ENCODE peak calls at places on chromosomes 2 and 18, in seven cellular contexts. G is ovary; P is psoas muscle; M is MM.1S; U is cardiac muscle cell; E is mucosa of descending colon; T is CD8-positive, alpha-beta T cell. H is an unnamed sample. For H3K9me3, the result is how much of the 10 kb centered on the place peaks cover.

GRCh38 chr2:201831469-201831868 is 25.1 kb downstream of the CDK15 start:
- DNase-seq in M (no peak), G (no peak), P (no peak), U (no peak), E (no peak), T (no peak), H (no peak)

GRCh38 chr2:217035967-217036366 is 176.1 kb upstream of the TNP1 start:
- DNase-seq in G (peak), M (no peak), T (no peak), P (peak), U (no peak), E (no peak), H (no peak)

GRCh38 chr2:205040323-205040722 is 495.0 kb downstream of the PARD3B start:
- DNase-seq in U (no peak), M (no peak), G (no peak), T (no peak), P (no peak), E (no peak), H (no peak)

GRCh38 chr2:215684448-215685217 is 248.8 kb upstream of the FN1 start:
- DNase-seq in M (no peak), T (no peak), G (no peak), E (no peak), U (no peak), P (no peak), H (no peak)

GRCh38 chr2:11863513-11864328 is 117.3 kb downstream of the LPIN1 start:
- DNase-seq in U (peak), P (peak), G (peak), T (peak), M (peak), E (peak), H (peak)

GRCh38 chr2:235054919-235055318 is 103.1 kb downstream of the SH3BP4 start:
- DNase-seq in E (no peak), U (no peak), G (no peak), T (no peak), M (no peak), P (no peak), H (no peak)

GRCh38 chr2:28445448-28446258 is 50.2 kb upstream of the PLB1 start:
- DNase-seq in U (no peak), T (no peak), E (no peak), M (no peak), G (no peak), P (no peak), H (no peak)

GRCh38 chr18:75170916-75171315 is 38.0 kb downstream of the PTGR3 start:
- DNase-seq in T (no peak), G (no peak), M (no peak), U (no peak), P (no peak), E (no peak), H (no peak)

GRCh38 chr2:29033172-29033571 is 41.2 kb downstream of the PCARE start:
- DNase-seq in M (no peak), P (peak), E (no peak), G (no peak), T (no peak), U (no peak), H (no peak)

GRCh38 chr2:41829011-41829500 is 218.8 kb upstream of the PKDCC start:
- DNase-seq in G (no peak), P (no peak), T (no peak), M (peak), U (no peak), E (no peak), H (no peak)

GRCh38 chr2:88729061-88729745 is 37.7 kb downstream of the RPIA start:
- DNase-seq in U (no peak), E (no peak), P (no peak), M (no peak), G (no peak), T (no peak), H (no peak)

GRCh38 chr2:106127282-106127771 is 66.8 kb downstream of the UXS1 start:
- DNase-seq in U (no peak), T (no peak), E (no peak), P (no peak), M (no peak), G (no peak), H (no peak)

GRCh38 chr18:24631238-24632025 is 171.0 kb downstream of the HRH4 start:
- DNase-seq in T (no peak), G (no peak), M (no peak), E (no peak), U (no peak), P (no peak), H (no peak)

GRCh38 chr2:36568533-36569246 is 29.3 kb downstream of the FEZ2 start:
- DNase-seq in T (no peak), M (no peak), U (no peak), P (no peak), G (no peak), E (no peak), H (no peak)

GRCh38 chr18:2656237-2657042 is 914 bp downstream of the SMCHD1 start:
- DNase-seq in T (peak), G (peak), P (peak), E (peak), U (peak), M (peak), H (peak)

GRCh38 chr18:59697236-59697932 is at the start of gene CCBE1:
- DNase-seq in E (peak), G (peak), M (no peak), U (peak), P (peak), T (no peak), H (no peak)

GRCh38 chr2:231909631-231910030 is 16.6 kb downstream of the NPPC start:
- DNase-seq in T (no peak), P (no peak), U (no peak), E (no peak), G (no peak), M (no peak), H (no peak)

GRCh38 chr2:176931588-176932563 is 280.7 kb upstream of the HNRNPA3 start:
- DNase-seq in M (peak), U (no peak), E (no peak), T (peak), P (no peak), G (no peak), H (no peak)

GRCh38 chr2:70085711-70086277 is 1.5 kb upstream of the PCBP1 start:
- DNase-seq in T (no peak), M (peak), P (no peak), G (no peak), E (no peak), U (no peak), H (peak)

GRCh38 chr2:55014962-55015939 is 35.0 kb downstream of the RTN4 start:
- DNase-seq in T (peak), U (peak), P (no peak), E (no peak), M (peak), G (no peak), H (no peak)

GRCh38 chr2:17709897-17710296 is 43.7 kb downstream of the SMC6 start:
- DNase-seq in P (no peak), E (no peak), T (no peak), U (no peak), G (no peak), M (no peak), H (no peak)

GRCh38 chr2:150467641-150467963 is 19.9 kb downstream of the RND3 start:
- DNase-seq in T (no peak), P (no peak), M (no peak), U (no peak), E (no peak), G (no peak), H (no peak)

GRCh38 chr2:67156796-67157195 is 240.3 kb upstream of the ETAA1 start:
- DNase-seq in G (no peak), T (no peak), E (no peak), P (no peak), U (no peak), M (no peak), H (no peak)

GRCh38 chr2:67158718-67159117 is 238.4 kb upstream of the ETAA1 start:
- DNase-seq in G (no peak), T (no peak), U (no peak), M (no peak), E (no peak), P (no peak), H (no peak)

GRCh38 chr2:67165141-67165990 is 231.8 kb upstream of the ETAA1 start:
- DNase-seq in G (no peak), E (no peak), U (no peak), M (no peak), P (no peak), T (no peak), H (no peak)

GRCh38 chr2:67159929-67160328 is 237.2 kb upstream of the ETAA1 start:
- DNase-seq in M (no peak), U (no peak), T (no peak), G (no peak), E (no peak), P (no peak), H (no peak)
- H3K9me3 ChIP-seq in M (under half), U (under half), T (under half), G (under half), E (under half), P (under half), H (under half)

DNA sequence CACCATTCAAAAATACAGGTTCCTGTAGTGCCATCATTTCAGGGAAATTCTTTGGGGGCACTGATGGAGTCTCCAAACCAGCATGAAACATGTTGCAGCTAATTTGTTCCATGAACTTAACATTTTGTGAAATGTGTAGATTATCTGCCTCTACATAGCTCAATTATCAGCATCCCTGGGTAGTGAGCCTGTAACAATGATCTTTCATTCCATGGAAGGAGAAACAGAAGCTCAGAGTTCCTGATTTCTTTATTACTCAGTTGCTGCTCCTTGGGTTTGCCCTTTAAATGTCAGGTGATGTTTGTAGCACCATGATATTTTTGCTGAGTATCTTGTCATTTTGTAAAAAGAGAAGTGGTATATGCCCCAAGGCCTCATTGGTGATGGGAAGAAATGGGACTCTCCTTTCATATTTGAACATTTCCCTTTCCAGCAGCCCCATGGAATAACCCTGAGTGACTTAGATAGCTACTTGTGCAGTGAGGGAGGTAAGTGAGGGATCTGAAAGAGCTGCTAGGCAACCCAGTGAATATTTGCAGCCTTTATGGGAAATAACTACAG is 146.9 kb downstream of the CERS6 start:
- DNase-seq in T (no peak), M (no peak), G (no peak), U (no peak), E (no peak), P (no peak), H (no peak)
- H3K9me3 ChIP-seq in T (under half), M (under half), G (under half), U (under half), E (under half), P (under half), H (under half)

GRCh38 chr2:239466755-239467271 is 66.0 kb upstream of the HDAC4 start:
- DNase-seq in P (no peak), G (no peak), E (no peak), T (no peak), U (no peak), M (no peak), H (no peak)
- H3K9me3 ChIP-seq in P (under half), G (under half), E (under half), T (under half), U (under half), M (under half), H (under half)

DNA sequence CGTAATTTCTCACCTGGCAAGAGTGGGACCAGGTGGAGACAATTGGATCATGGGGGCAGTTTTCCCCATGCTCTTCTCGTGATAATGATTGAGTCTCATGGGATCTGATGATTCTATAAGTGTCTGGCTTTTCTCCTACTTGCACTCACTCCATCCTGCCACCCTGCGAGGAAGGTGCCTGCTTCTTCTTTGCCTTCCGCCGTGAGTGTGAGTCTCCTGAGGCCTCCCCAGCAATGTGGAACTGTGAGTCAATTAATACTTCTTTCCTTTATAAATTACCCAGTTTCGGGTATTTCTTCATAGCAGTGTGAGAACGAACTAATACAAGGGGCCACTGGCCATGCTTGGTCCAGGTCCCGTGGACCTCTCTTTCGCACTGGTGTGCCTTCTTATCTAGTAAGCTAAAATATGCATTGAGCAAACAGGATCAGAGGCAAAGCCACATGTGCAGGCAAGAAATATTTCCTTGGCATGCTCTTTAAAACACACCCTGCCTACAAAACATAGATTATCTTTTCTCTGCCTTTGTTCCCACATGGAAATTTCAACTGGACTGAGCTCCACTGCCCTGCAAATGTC is 821.1 kb downstream of the TRIB2 start:
- DNase-seq in M (no peak), G (no peak), P (no peak), E (no peak), U (no peak), T (no peak), H (no peak)
- H3K9me3 ChIP-seq in M (under half), G (under half), P (under half), E (under half), U (under half), T (under half), H (under half)

DNA sequence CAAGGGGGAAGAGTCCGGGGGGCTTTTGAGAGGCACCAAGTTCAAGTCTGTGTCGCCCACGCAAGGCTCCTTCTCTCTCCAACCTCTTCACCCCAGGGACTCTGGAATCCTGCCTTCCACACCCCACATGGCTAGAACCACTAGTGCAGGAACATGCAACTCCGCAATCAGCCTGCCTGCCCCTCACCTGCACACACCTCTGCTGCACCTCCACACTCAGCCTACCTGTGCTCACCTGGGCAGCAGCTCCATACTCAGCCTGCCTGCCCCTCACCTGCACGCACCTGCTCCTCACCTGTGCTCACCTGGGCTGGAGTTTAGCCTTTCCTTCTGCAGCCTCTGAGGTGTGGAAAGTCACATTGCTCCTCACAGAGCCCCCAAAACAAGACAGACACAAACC is 277.4 kb downstream of the NDUFA10 start:
- DNase-seq in E (no peak), M (no peak), P (no peak), T (no peak), U (no peak), G (no peak), H (no peak)
- H3K9me3 ChIP-seq in E (under half), M (under half), P (under half), T (under half), U (under half), G (under half), H (under half)

H was measured in ascending aorta.